ENCODE peak calls at places on chromosomes 1 and 21, in nine cellular contexts. Z, R, C, H, Q, I, V, P and U are unnamed samples.

GRCh38 chr1:176858421-176858916 is 306.0 kb downstream of the ASTN1 start:
- DNase-seq in H (no peak), I (no peak), C (no peak), V (no peak), R (no peak), Z (no peak), P (no peak), Q (no peak), U (no peak)

GRCh38 chr1:67558449-67559193 is 126.4 kb upstream of the GADD45A start:
- DNase-seq in V (no peak), R (no peak), C (no peak), Q (no peak), Z (no peak), P (no peak), H (no peak), I (no peak), U (no peak)

GRCh38 chr1:35642472-35642955 is 1.2 kb upstream of the PSMB2 start:
- DNase-seq in V (no peak), H (peak; percentile 35), Z (no peak), Q (peak; percentile 8), I (no peak), P (no peak), R (no peak), C (no peak), U (no peak)

GRCh38 chr1:84675106-84675505 is 15.2 kb downstream of the SSX2IP start:
- DNase-seq in H (peak; percentile 36), Q (no peak), V (no peak), R (no peak), Z (no peak), P (peak; percentile 24), C (no peak), I (no peak), U (no peak)

GRCh38 chr1:235253219-235253640 is 74.7 kb downstream of the ARID4B start:
- DNase-seq in V (no peak), Z (peak; percentile 52), I (peak; percentile 80), P (peak; percentile 78), C (peak; percentile 83), Q (peak; percentile 60), H (peak; percentile 77), R (peak; percentile 34), U (no peak)

GRCh38 chr1:93350322-93350721 is 4.6 kb downstream of the DR1 start:
- DNase-seq in P (no peak), H (no peak), V (no peak), Z (no peak), Q (no peak), C (peak; percentile 18), R (no peak), I (no peak), U (no peak)

GRCh38 chr1:193338194-193338593 is 151.8 kb upstream of the B3GALT2 start:
- DNase-seq in C (peak; percentile 36), R (peak; percentile 28), P (peak; percentile 39), Z (no peak), H (peak; percentile 16), V (peak; percentile 51), Q (no peak), I (no peak), U (no peak)

GRCh38 chr1:37478890-37479254 is 4.5 kb downstream of the ZC3H12A start:
- DNase-seq in I (no peak), C (peak; percentile 56), V (no peak), Z (no peak), P (peak; percentile 78), R (no peak), H (no peak), Q (peak; percentile 47), U (no peak)

GRCh38 chr1:221939598-221939997 is 197.7 kb upstream of the DUSP10 start:
- DNase-seq in I (no peak), C (no peak), Q (peak; percentile 15), H (no peak), V (no peak), Z (no peak), R (no peak), P (no peak), U (no peak)

GRCh38 chr1:165942062-165942461 is 114.6 kb downstream of the UCK2 start:
- DNase-seq in V (no peak), H (no peak), C (no peak), R (no peak), Z (no peak), I (no peak), Q (no peak), P (no peak), U (no peak)

GRCh38 chr1:60504206-60504868 is 430.8 kb upstream of the C1orf87 start:
- DNase-seq in I (no peak), V (no peak), Q (no peak), H (no peak), P (peak; percentile 3), C (no peak), Z (no peak), R (no peak), U (no peak)

GRCh38 chr1:34976384-34977209 is 8.6 kb downstream of the TMEM35B start:
- DNase-seq in R (no peak), Q (no peak), P (no peak), I (no peak), H (no peak), V (no peak), C (no peak), Z (no peak), U (no peak)

GRCh38 chr1:60922304-60922703 is 160.1 kb upstream of the NFIA start:
- DNase-seq in Z (no peak), C (no peak), V (no peak), Q (peak; percentile 18), I (peak; percentile 77), P (no peak), R (no peak), H (no peak), U (no peak)

GRCh38 chr1:226886142-226886901 is 15.9 kb downstream of the PSEN2 start:
- DNase-seq in Z (no peak), R (no peak), I (no peak), H (no peak), Q (no peak), V (no peak), C (no peak), P (no peak), U (no peak)
- TF ChIP-seq CTCF in Z (no peak), R (no peak), I (no peak), H (no peak), Q (no peak), V (no peak), C (no peak), P (no peak), U (no peak)

GRCh38 chr21:39125752-39126485 is 57.3 kb downstream of the PSMG1 start:
- DNase-seq in H (peak; percentile 64), Q (peak; percentile 51), V (peak; percentile 40), R (peak; percentile 39), C (peak; percentile 76), I (peak; percentile 78), Z (no peak), P (peak; percentile 82), U (no peak)
- TF ChIP-seq CTCF in H (peak; percentile 80), Q (peak; percentile 76), V (peak; percentile 27), R (peak; percentile 58), C (peak; percentile 78), I (peak; percentile 41), Z (peak; percentile 63), P (peak; percentile 63), U (peak; percentile 84)

GRCh38 chr1:231497629-231498152 is 30.8 kb upstream of the TSNAX start:
- DNase-seq in Z (no peak), H (no peak), P (no peak), I (no peak), Q (no peak), C (no peak), V (no peak), R (no peak), U (no peak)
- TF ChIP-seq CTCF in Z (no peak), H (no peak), P (no peak), I (no peak), Q (no peak), C (no peak), V (no peak), R (no peak), U (no peak)

DNA sequence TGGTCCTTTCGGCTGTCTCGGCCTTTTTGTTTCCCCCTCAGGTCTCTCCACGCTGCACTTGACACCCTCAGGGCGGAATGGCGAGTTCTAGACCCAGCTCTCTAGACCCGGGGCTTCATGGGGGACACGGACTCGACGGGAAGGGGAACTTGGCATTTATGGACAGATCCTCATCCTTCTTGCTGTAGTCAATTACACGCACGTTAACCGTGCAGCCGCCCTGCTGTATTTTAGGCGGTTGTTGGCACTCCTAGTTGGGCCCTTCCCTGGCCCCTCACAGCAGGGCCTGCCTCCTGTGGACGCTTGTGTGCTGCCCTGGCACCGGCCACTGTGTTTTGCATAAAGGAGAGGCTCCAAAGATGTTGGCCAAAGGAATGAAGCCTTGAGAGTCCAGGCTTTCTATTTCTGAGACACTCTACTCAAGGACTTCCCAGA is 558 bp upstream of the BTG3 start:
- DNase-seq in Q (peak; percentile 34), V (peak; percentile 35), C (no peak), P (peak; percentile 10), I (peak; percentile 88), Z (no peak), H (no peak), R (peak; percentile 38), U (peak; percentile 77)
- TF ChIP-seq CTCF in Q (no peak), V (no peak), C (no peak), P (no peak), I (no peak), Z (no peak), H (no peak), R (no peak), U (no peak)

GRCh38 chr1:211630236-211631081 is 45.0 kb downstream of the NEK2 start:
- DNase-seq in H (no peak), V (no peak), P (no peak), Q (no peak), C (peak; percentile 26), R (no peak), Z (no peak), I (no peak), U (no peak)
- TF ChIP-seq CTCF in H (no peak), V (no peak), P (no peak), Q (no peak), C (no peak), R (no peak), Z (no peak), I (no peak), U (no peak)

GRCh38 chr1:33147997-33148314 is 33.9 kb downstream of the TRIM62 start:
- DNase-seq in H (peak; percentile 22), I (no peak), V (no peak), P (peak; percentile 63), C (peak; percentile 43), R (no peak), Q (no peak), Z (no peak), U (no peak)
- TF ChIP-seq CTCF in H (peak; percentile 78), I (no peak), V (no peak), P (peak; percentile 63), C (peak; percentile 41), R (peak; percentile 29), Q (no peak), Z (peak; percentile 64), U (no peak)